ENCODE peak calls at places on chromosomes 16 and 17, in six cellular contexts. T is AG04450, P is MM.1S, E is Peyer's patch, Z is A549, F is suprapubic skin. Q is an unnamed sample.

GRCh38 chr17:48819466-48819865 is 2.4 kb upstream of the TTLL6 start:
- DNase-seq in T (no peak), P (no peak), E (no peak), Z (no peak), F (no peak), Q (no peak)

GRCh38 chr16:5649762-5650445 is 552.3 kb upstream of the EEF2KMT start:
- DNase-seq in T (no peak), P (no peak), E (no peak), Z (no peak), F (no peak), Q (no peak)

GRCh38 chr17:42184717-42185496 is at the start of gene HCRT:
- DNase-seq in T (no peak), P (peak; percentile 36), E (no peak), Z (no peak), F (no peak), Q (no peak)

GRCh38 chr16:54277845-54278703 is 8.5 kb downstream of the IRX3 start:
- DNase-seq in T (no peak), P (no peak), E (no peak), Z (no peak), F (peak; percentile 50), Q (no peak)

GRCh38 chr16:57533618-57534336 is 2.6 kb downstream of the CCDC102A start:
- DNase-seq in T (no peak), P (no peak), E (peak; percentile 35), Z (no peak), F (peak; percentile 78), Q (peak; percentile 44)

GRCh38 chr16:86831366-86831765 is 253.0 kb downstream of the FOXL1 start:
- DNase-seq in T (no peak), P (no peak), E (no peak), Z (no peak), F (no peak), Q (no peak)

GRCh38 chr17:52064791-52065211 is 93.7 kb downstream of the CA10 start:
- DNase-seq in T (no peak), P (no peak), E (no peak), Z (no peak), F (no peak), Q (no peak)

GRCh38 chr16:54290203-54291106 is 3.9 kb upstream of the IRX3 start:
- DNase-seq in T (no peak), P (no peak), E (no peak), Z (no peak), F (no peak), Q (no peak)

GRCh38 chr16:54093281-54093680 is 193.3 kb downstream of the IRX3 start:
- DNase-seq in T (no peak), P (no peak), E (no peak), Z (no peak), F (no peak), Q (no peak)

GRCh38 chr17:36591434-36592315 is at the start of gene DHRS11:
- DNase-seq in T (peak; percentile 26), P (peak; percentile 75), E (peak; percentile 76), Z (peak; percentile 97), F (peak; percentile 85), Q (peak; percentile 75)

DNA sequence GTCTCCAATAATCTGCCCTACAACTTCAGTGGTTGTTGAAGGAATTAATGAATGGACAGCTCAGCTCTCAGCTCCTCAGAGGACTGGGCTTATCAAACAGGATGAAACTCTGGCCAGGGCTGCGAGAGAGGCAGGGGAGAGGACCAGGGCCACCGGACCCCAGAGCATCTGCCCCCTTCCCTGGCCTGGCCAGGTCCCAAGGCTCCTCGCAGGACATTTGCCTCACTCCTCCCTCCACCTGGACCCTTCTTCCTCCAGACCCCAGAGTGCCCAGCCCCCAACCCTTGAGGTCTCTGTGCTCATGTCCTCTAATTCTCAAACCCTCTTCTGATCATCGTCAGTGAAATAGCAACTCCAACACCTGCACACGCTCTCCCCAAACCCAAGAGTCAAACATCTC is 3.7 kb downstream of the CD300C start:
- DNase-seq in T (no peak), P (no peak), E (no peak), Z (no peak), F (no peak), Q (no peak)
- H3K9me3 ChIP-seq in T (no peaks in the 10 kb centered on the region), P (no peaks in the 10 kb centered on the region), E (no peaks in the 10 kb centered on the region), Z (no peaks in the 10 kb centered on the region), F (no peaks in the 10 kb centered on the region), Q (no peaks in the 10 kb centered on the region)

GRCh38 chr17:71208111-71208704 is 912.6 kb upstream of the SOX9 start:
- DNase-seq in T (no peak), P (no peak), E (no peak), Z (no peak), F (no peak), Q (no peak)
- H3K9me3 ChIP-seq in T (no peaks in the 10 kb centered on the region), P (no peaks in the 10 kb centered on the region), E (no peaks in the 10 kb centered on the region), Z (no peaks in the 10 kb centered on the region), F (no peaks in the 10 kb centered on the region), Q (no peaks in the 10 kb centered on the region)

GRCh38 chr17:57860414-57860999 is 10.7 kb upstream of the MRPS23 start:
- DNase-seq in T (no peak), P (no peak), E (no peak), Z (no peak), F (no peak), Q (no peak)
- H3K9me3 ChIP-seq in T (no peaks in the 10 kb centered on the region), P (no peaks in the 10 kb centered on the region), E (no peaks in the 10 kb centered on the region), Z (no peaks in the 10 kb centered on the region), F (no peaks in the 10 kb centered on the region), Q (no peaks in the 10 kb centered on the region)

GRCh38 chr16:66275795-66276428 is 90.6 kb upstream of the CDH5 start:
- DNase-seq in T (no peak), P (peak; percentile 48), E (no peak), Z (peak; percentile 65), F (no peak), Q (no peak)
- H3K9me3 ChIP-seq in T (no peaks in the 10 kb centered on the region), P (no peaks in the 10 kb centered on the region), E (no peaks in the 10 kb centered on the region), Z (peaks cover 6% of the 10 kb centered on the region), F (no peaks in the 10 kb centered on the region), Q (peaks cover 8% of the 10 kb centered on the region)

GRCh38 chr17:22454070-22454999 is 762.0 kb downstream of the KCNJ18 start:
- DNase-seq in T (no peak), P (no peak), E (no peak), Z (no peak), F (no peak), Q (no peak)

DNA sequence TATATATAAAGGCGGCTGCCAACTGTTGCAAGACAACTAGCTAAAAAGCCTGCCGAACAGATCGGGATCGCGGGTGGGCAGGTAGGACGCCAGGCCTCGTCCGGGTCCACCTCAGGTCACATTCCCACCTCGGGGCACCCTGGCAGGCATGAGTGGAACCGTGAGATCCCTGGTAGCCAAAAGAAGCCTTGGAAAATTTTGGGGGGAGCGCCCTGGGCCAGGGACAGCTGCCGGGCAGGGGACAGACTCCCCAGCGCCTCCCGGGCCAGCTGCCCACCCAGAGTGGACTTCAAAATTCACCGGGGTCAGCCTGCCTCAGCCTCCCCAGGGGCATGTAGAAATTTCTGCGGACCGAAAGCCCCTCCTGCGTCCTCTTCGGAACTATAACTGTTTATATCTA is 760.9 kb downstream of the KCNJ18 start:
- DNase-seq in T (no peak), P (no peak), E (no peak), Z (no peak), F (no peak), Q (no peak)
- H3K9me3 ChIP-seq in T (peaks cover 23% of the 10 kb centered on the region), P (no peaks in the 10 kb centered on the region), E (no peaks in the 10 kb centered on the region), Z (no peaks in the 10 kb centered on the region), F (peaks cover 4% of the 10 kb centered on the region), Q (no peaks in the 10 kb centered on the region)

Q was measured in T-helper 17 cell.